ENCODE peak calls at places on chromosome 20, in eight cellular contexts. X, J, M, L, I, H, E and F are unnamed samples.

GRCh38 chr20:6623989-6624388 is 143.5 kb upstream of the BMP2 start:
- DNase-seq in L (no peak), E (no peak), X (no peak), I (no peak), H (no peak), M (no peak), J (no peak), F (peak)

GRCh38 chr20:20060234-20060998 is 8.1 kb downstream of the CFAP61 start:
- DNase-seq in X (no peak), E (no peak), L (no peak), H (no peak), J (no peak), M (no peak), I (no peak), F (no peak)

GRCh38 chr20:4667371-4667773 is 54.3 kb upstream of the PRND start:
- DNase-seq in J (no peak), E (no peak), H (no peak), M (no peak), L (no peak), I (no peak), X (no peak), F (no peak)

GRCh38 chr20:10673176-10673830 is 496 bp downstream of the JAG1 start:
- DNase-seq in E (peak), L (no peak), M (peak), I (peak), X (peak), H (peak), J (no peak), F (no peak)

GRCh38 chr20:2984956-2985661 is 58.3 kb upstream of the GNRH2 start:
- DNase-seq in I (no peak), M (no peak), X (peak), J (peak), H (no peak), L (no peak), E (peak), F (no peak)

GRCh38 chr20:38175221-38176030 is 10.4 kb upstream of the TGM2 start:
- DNase-seq in J (no peak), M (no peak), X (no peak), H (no peak), I (no peak), E (no peak), L (no peak), F (no peak)

GRCh38 chr20:54774423-54774822 is 299.0 kb downstream of the DOK5 start:
- DNase-seq in H (no peak), E (no peak), X (no peak), M (no peak), J (no peak), L (no peak), I (peak), F (no peak)

GRCh38 chr20:6530254-6530653 is 237.2 kb upstream of the BMP2 start:
- DNase-seq in L (no peak), E (no peak), X (no peak), J (no peak), M (no peak), H (no peak), I (no peak), F (no peak)

GRCh38 chr20:24485981-24486380 is 16.6 kb downstream of the SYNDIG1 start:
- DNase-seq in X (no peak), I (no peak), E (no peak), M (no peak), L (no peak), H (no peak), J (no peak), F (no peak)

GRCh38 chr20:528923-529594 is 14.5 kb downstream of the CSNK2A1 start:
- DNase-seq in L (no peak), X (peak), H (no peak), I (no peak), M (no peak), E (no peak), J (peak), F (no peak)

GRCh38 chr20:41165001-41165882 is 27.9 kb downstream of the PLCG1 start:
- DNase-seq in J (no peak), L (no peak), H (no peak), E (no peak), I (no peak), X (no peak), M (no peak), F (no peak)

GRCh38 chr20:33328738-33329137 is 45.7 kb downstream of the BPIFB1 start:
- DNase-seq in I (no peak), M (no peak), L (no peak), E (no peak), X (no peak), J (no peak), H (no peak), F (no peak)

GRCh38 chr20:43375586-43375985 is 82.1 kb upstream of the SRSF6 start:
- DNase-seq in L (no peak), M (no peak), E (no peak), X (peak), H (no peak), I (no peak), J (no peak), F (no peak)

GRCh38 chr20:43937586-43937985 is 22.9 kb downstream of the TOX2 start:
- DNase-seq in H (no peak), E (no peak), L (no peak), X (no peak), M (no peak), I (no peak), J (no peak), F (no peak)

GRCh38 chr20:59771506-59772372 is 161.7 kb downstream of the SYCP2 start:
- DNase-seq in E (no peak), I (peak), L (no peak), X (no peak), J (no peak), M (peak), H (no peak), F (no peak)

GRCh38 chr20:24668791-24669190 is 199.4 kb downstream of the SYNDIG1 start:
- DNase-seq in J (no peak), H (no peak), L (no peak), I (no peak), E (no peak), M (no peak), X (no peak), F (no peak)

GRCh38 chr20:62900692-62901584 is 25.4 kb downstream of the DIDO1 start:
- DNase-seq in M (no peak), H (no peak), L (no peak), J (no peak), X (no peak), I (no peak), E (no peak), F (peak)

GRCh38 chr20:15253431-15253830 is 916.0 kb upstream of the FLRT3 start:
- DNase-seq in H (no peak), M (no peak), E (no peak), L (no peak), X (no peak), J (no peak), I (no peak), F (no peak)

GRCh38 chr20:63635431-63636141 is 8.7 kb upstream of the GMEB2 start:
- DNase-seq in J (no peak), X (no peak), L (no peak), E (peak), M (no peak), I (peak), H (no peak), F (no peak)

GRCh38 chr20:53829086-53829703 is 235.6 kb upstream of the ZNF217 start:
- DNase-seq in H (no peak), M (no peak), J (peak), X (peak), L (no peak), I (no peak), E (no peak), F (no peak)

GRCh38 chr20:25052255-25053206 is 5.4 kb downstream of the ACSS1 start:
- DNase-seq in X (peak), L (no peak), M (peak), E (no peak), H (no peak), J (no peak), I (no peak), F (no peak)

GRCh38 chr20:11845311-11845710 is 72.4 kb upstream of the BTBD3 start:
- DNase-seq in J (no peak), L (no peak), H (no peak), X (peak), I (no peak), M (no peak), E (no peak), F (no peak)

GRCh38 chr20:21767739-21768223 is 62.3 kb downstream of the PAX1 start:
- DNase-seq in X (no peak), M (no peak), E (no peak), H (peak), I (peak), J (no peak), L (no peak), F (peak)

GRCh38 chr20:41618807-41619294 is 674 bp upstream of the CHD6 start:
- DNase-seq in I (peak), M (no peak), E (no peak), H (no peak), L (no peak), J (no peak), X (peak), F (peak)

GRCh38 chr20:14178952-14179351 is 158.5 kb downstream of the FLRT3 start:
- DNase-seq in M (no peak), E (no peak), H (no peak), X (no peak), I (no peak), L (no peak), J (no peak), F (no peak)

GRCh38 chr20:43515628-43516027 is 8.1 kb downstream of the L3MBTL1 start:
- DNase-seq in X (no peak), H (no peak), J (no peak), L (no peak), E (no peak), I (no peak), M (no peak), F (no peak)

GRCh38 chr20:21511850-21512633 is 1.8 kb downstream of the NKX2-2 start:
- DNase-seq in L (no peak), X (no peak), E (no peak), H (no peak), J (no peak), M (no peak), I (no peak), F (peak)

GRCh38 chr20:58177799-58178198 is 50.7 kb downstream of the ANKRD60 start:
- DNase-seq in X (no peak), E (no peak), I (peak), H (no peak), M (peak), J (no peak), L (no peak), F (no peak)

GRCh38 chr20:52150440-52151258 is 40.9 kb downstream of the ZFP64 start:
- DNase-seq in E (no peak), H (peak), M (no peak), I (peak), X (peak), L (no peak), J (peak), F (peak)